ENCODE peak calls at places on chromosome 11, in five cellular contexts. S is MV-4-11, Y is progenitor cell of endocrine pancreas, Q is Calu3, V is amygdala. O is an unnamed sample.

GRCh38 chr11:37511425-37511933 is 913.4 kb upstream of the RAG2 start:
- DNase-seq in S (no peak), Q (peak), V (no peak), Y (no peak), O (peak)

GRCh38 chr11:36619502-36619901 is 21.5 kb upstream of the RAG2 start:
- DNase-seq in S (no peak), Y (no peak), Q (no peak), V (no peak), O (no peak)

GRCh38 chr11:72685560-72686480 is 11.6 kb upstream of the PDE2A start:
- DNase-seq in V (no peak), S (peak), Y (no peak), Q (no peak), O (no peak)

GRCh38 chr11:67996051-67996450 is 7.8 kb downstream of the UNC93B1 start:
- DNase-seq in S (no peak), Q (no peak), V (no peak), Y (no peak), O (no peak)

GRCh38 chr11:86749376-86749775 is 51.0 kb upstream of the PRSS23 start:
- DNase-seq in V (no peak), S (no peak), Y (no peak), Q (no peak), O (no peak)

GRCh38 chr11:17991799-17992433 is 20.9 kb downstream of the SERGEF start:
- DNase-seq in Y (no peak), S (peak), Q (peak), V (no peak), O (no peak)

GRCh38 chr11:94673353-94673752 is 94.8 kb upstream of the AMOTL1 start:
- DNase-seq in Y (no peak), S (no peak), V (no peak), Q (no peak), O (no peak)

GRCh38 chr11:2150206-2150847 is 10.7 kb downstream of the INS start:
- DNase-seq in V (no peak), S (no peak), Q (no peak), Y (no peak), O (no peak)

GRCh38 chr11:75203641-75204011 is 36.9 kb upstream of the TPBGL start:
- DNase-seq in Q (no peak), Y (no peak), V (no peak), S (no peak), O (no peak)